ENCODE peak calls at places on chromosome 5, in five cellular contexts. Z is M059J; Q is stimulated activated naive CD4-positive, alpha-beta T cell; A is HS-5; I is NCI-H345. R is an unnamed sample.

GRCh38 chr5:141692533-141692888 is 10.5 kb upstream of the ARAP3 start:
- DNase-seq in Z (no peak), Q (no peak), A (no peak), I (no peak), R (no peak)

GRCh38 chr5:151904921-151905320 is 19.7 kb downstream of the GLRA1 start:
- DNase-seq in Z (no peak), Q (no peak), A (no peak), I (no peak), R (no peak)

GRCh38 chr5:52668544-52669185 is 119.1 kb upstream of the ITGA1 start:
- DNase-seq in Z (peak; percentile 52), Q (no peak), A (no peak), I (no peak), R (no peak)

GRCh38 chr5:36596247-36596646 is 10.2 kb upstream of the SLC1A3 start:
- DNase-seq in Z (no peak), Q (no peak), A (no peak), I (no peak), R (no peak)

GRCh38 chr5:3595102-3595961 is at the start of gene IRX1:
- DNase-seq in Z (peak; percentile 71), Q (no peak), A (no peak), I (peak; percentile 33), R (no peak)

GRCh38 chr5:56910123-56910951 is 941 bp downstream of the SETD9 start:
- DNase-seq in Z (peak; percentile 59), Q (peak; percentile 60), A (peak; percentile 9), I (peak; percentile 64), R (peak; percentile 75)

GRCh38 chr5:141910271-141910673 is 13.4 kb upstream of the DELE1 start:
- DNase-seq in Z (peak; percentile 98), Q (no peak), A (no peak), I (no peak), R (peak; percentile 91)

GRCh38 chr5:176626876-176627236 is 3.5 kb downstream of the SNCB start:
- DNase-seq in Z (no peak), Q (no peak), A (no peak), I (no peak), R (no peak)

GRCh38 chr5:168939887-168940534 is 360.8 kb upstream of the PANK3 start:
- DNase-seq in Z (no peak), Q (no peak), A (no peak), I (peak; percentile 87), R (no peak)

GRCh38 chr5:40503438-40503837 is 176.3 kb upstream of the PTGER4 start:
- DNase-seq in Z (peak; percentile 67), Q (no peak), A (no peak), I (no peak), R (peak; percentile 72)

GRCh38 chr5:173833200-173833599 is 54.9 kb upstream of the CPEB4 start:
- DNase-seq in Z (no peak), Q (no peak), A (no peak), I (no peak), R (no peak)

GRCh38 chr5:180142008-180142803 is 66.8 kb downstream of the RASGEF1C start:
- DNase-seq in Z (no peak), Q (no peak), A (no peak), I (no peak), R (no peak)

GRCh38 chr5:113246371-113246870 is 188.4 kb downstream of the TSSK1B start:
- DNase-seq in Z (no peak), Q (no peak), A (no peak), I (no peak), R (no peak)

GRCh38 chr5:41519801-41520200 is 9.4 kb upstream of the PLCXD3 start:
- DNase-seq in Z (peak; percentile 47), Q (no peak), A (no peak), I (no peak), R (peak; percentile 14)

GRCh38 chr5:55610518-55610917 is 75.8 kb upstream of the PLPP1 start:
- DNase-seq in Z (no peak), Q (no peak), A (no peak), I (no peak), R (no peak)

GRCh38 chr5:139710370-139711066 is 62.4 kb downstream of the CXXC5 start:
- DNase-seq in Z (peak; percentile 90), Q (peak; percentile 77), A (no peak), I (peak; percentile 69), R (peak; percentile 66)

GRCh38 chr5:89756955-89757354 is 652.6 kb downstream of the CETN3 start:
- DNase-seq in Z (peak; percentile 20), Q (no peak), A (no peak), I (no peak), R (no peak)

GRCh38 chr5:8756498-8757084 is 789.3 kb downstream of the SEMA5A start:
- DNase-seq in Z (peak; percentile 72), Q (no peak), A (peak; percentile 31), I (peak; percentile 75), R (peak; percentile 70)

GRCh38 chr5:134215757-134216156 is 10.1 kb downstream of the PPP2CA start:
- DNase-seq in Z (no peak), Q (no peak), A (no peak), I (no peak), R (no peak)

GRCh38 chr5:150036513-150036912 is 36.0 kb downstream of the HMGXB3 start:
- DNase-seq in Z (peak; percentile 99), Q (no peak), A (peak; percentile 98), I (no peak), R (peak; percentile 100)

GRCh38 chr5:120257358-120257971 is 206.6 kb upstream of the PRR16 start:
- DNase-seq in Z (no peak), Q (no peak), A (no peak), I (no peak), R (no peak)

GRCh38 chr5:173887610-173888472 is at the start of gene CPEB4:
- DNase-seq in Z (peak; percentile 99), Q (peak; percentile 98), A (peak; percentile 98), I (peak; percentile 100), R (peak; percentile 100)

GRCh38 chr5:35384658-35385057 is 154.4 kb upstream of the PRLR start:
- DNase-seq in Z (no peak), Q (no peak), A (no peak), I (no peak), R (no peak)

GRCh38 chr5:91079037-91079436 is 304.1 kb downstream of the ARRDC3 start:
- DNase-seq in Z (peak; percentile 79), Q (no peak), A (no peak), I (peak; percentile 11), R (no peak)

GRCh38 chr5:1725641-1726468 is 73.8 kb downstream of the MRPL36 start:
- DNase-seq in Z (no peak), Q (no peak), A (no peak), I (no peak), R (no peak)

GRCh38 chr5:159444441-159445082 is 114.3 kb upstream of the IL12B start:
- DNase-seq in Z (peak; percentile 74), Q (peak; percentile 49), A (no peak), I (no peak), R (peak; percentile 67)

R was measured in ELR.